ENCODE peak calls at places on chromosome 7, in four cellular contexts. X is DND-41, Y is mammary epithelial cell, C is fibroblast of lung. H is an unnamed sample.

GRCh38 chr7:96996937-96997511 is 8.3 kb upstream of the DLX6 start:
- DNase-seq in C (no peak), Y (no peak), X (no peak), H (no peak)

GRCh38 chr7:101094791-101095375 is 9.6 kb downstream of the TRIM56 start:
- DNase-seq in Y (no peak), C (peak), X (no peak), H (peak)

GRCh38 chr7:37332218-37333016 is 116.2 kb downstream of the ELMO1 start:
- DNase-seq in C (no peak), X (no peak), Y (no peak), H (no peak)

GRCh38 chr7:64890761-64891666 is 12.1 kb upstream of the ZNF273 start:
- DNase-seq in C (no peak), Y (peak), X (no peak), H (no peak)

GRCh38 chr7:79361214-79361613 is 92.3 kb downstream of the MAGI2 start:
- DNase-seq in C (no peak), Y (peak), X (no peak), H (no peak)

GRCh38 chr7:139995034-139995915 is 67.5 kb downstream of the PARP12 start:
- DNase-seq in X (no peak), C (peak), Y (no peak), H (no peak)

GRCh38 chr7:84022009-84022408 is 172.6 kb downstream of the SEMA3A start:
- DNase-seq in X (no peak), C (no peak), Y (no peak), H (no peak)

GRCh38 chr7:78959471-78959870 is 494.0 kb downstream of the MAGI2 start:
- DNase-seq in Y (no peak), C (no peak), X (no peak), H (no peak)

GRCh38 chr7:19290066-19290465 is 144.8 kb upstream of the FERD3L start:
- DNase-seq in C (no peak), Y (no peak), X (no peak), H (no peak)

GRCh38 chr7:21028186-21028989 is 241.7 kb upstream of the SP8 start:
- DNase-seq in C (peak), X (no peak), Y (peak), H (no peak)

GRCh38 chr7:16066805-16067459 is 354.4 kb downstream of the CRPPA start:
- DNase-seq in X (no peak), Y (no peak), C (peak), H (no peak)

GRCh38 chr7:81846398-81846797 is 76.6 kb upstream of the HGF start:
- DNase-seq in Y (no peak), C (peak), X (no peak), H (no peak)

GRCh38 chr7:140600341-140600740 is 40.3 kb downstream of the DENND2A start:
- DNase-seq in Y (no peak), C (no peak), X (no peak), H (no peak)

GRCh38 chr7:155979994-155980393 is 167.7 kb upstream of the SHH start:
- DNase-seq in X (no peak), C (no peak), Y (no peak), H (no peak)

GRCh38 chr7:149241695-149242094 is 2.2 kb downstream of the ZNF212 start:
- DNase-seq in C (no peak), X (no peak), Y (no peak), H (no peak)

GRCh38 chr7:19520392-19520791 is 188.4 kb downstream of the POLR1F start:
- DNase-seq in X (no peak), Y (no peak), C (no peak), H (no peak)

GRCh38 chr7:142478479-142479220 is 220.8 kb upstream of the PRSS58 start:
- DNase-seq in C (peak), Y (peak), X (peak), H (peak)

GRCh38 chr7:143901360-143901709 is 641 bp downstream of the TCAF1 start:
- DNase-seq in X (peak), C (no peak), Y (no peak), H (no peak)

GRCh38 chr7:57413529-57414398 is 36.2 kb upstream of the ZNF716 start:
- DNase-seq in X (no peak), Y (no peak), C (no peak), H (no peak)

GRCh38 chr7:133330085-133330484 is 77.2 kb downstream of the EXOC4 start:
- DNase-seq in Y (no peak), C (no peak), X (no peak), H (no peak)

GRCh38 chr7:17928055-17928454 is 12.2 kb downstream of the SNX13 start:
- DNase-seq in C (no peak), X (no peak), Y (no peak), H (no peak)

GRCh38 chr7:2619120-2619519 is 12.7 kb upstream of the TTYH3 start:
- DNase-seq in C (peak), X (no peak), Y (no peak), H (no peak)

GRCh38 chr7:52009195-52009594 is 692.6 kb upstream of the COBL start:
- DNase-seq in Y (no peak), X (no peak), C (no peak), H (no peak)

DNA sequence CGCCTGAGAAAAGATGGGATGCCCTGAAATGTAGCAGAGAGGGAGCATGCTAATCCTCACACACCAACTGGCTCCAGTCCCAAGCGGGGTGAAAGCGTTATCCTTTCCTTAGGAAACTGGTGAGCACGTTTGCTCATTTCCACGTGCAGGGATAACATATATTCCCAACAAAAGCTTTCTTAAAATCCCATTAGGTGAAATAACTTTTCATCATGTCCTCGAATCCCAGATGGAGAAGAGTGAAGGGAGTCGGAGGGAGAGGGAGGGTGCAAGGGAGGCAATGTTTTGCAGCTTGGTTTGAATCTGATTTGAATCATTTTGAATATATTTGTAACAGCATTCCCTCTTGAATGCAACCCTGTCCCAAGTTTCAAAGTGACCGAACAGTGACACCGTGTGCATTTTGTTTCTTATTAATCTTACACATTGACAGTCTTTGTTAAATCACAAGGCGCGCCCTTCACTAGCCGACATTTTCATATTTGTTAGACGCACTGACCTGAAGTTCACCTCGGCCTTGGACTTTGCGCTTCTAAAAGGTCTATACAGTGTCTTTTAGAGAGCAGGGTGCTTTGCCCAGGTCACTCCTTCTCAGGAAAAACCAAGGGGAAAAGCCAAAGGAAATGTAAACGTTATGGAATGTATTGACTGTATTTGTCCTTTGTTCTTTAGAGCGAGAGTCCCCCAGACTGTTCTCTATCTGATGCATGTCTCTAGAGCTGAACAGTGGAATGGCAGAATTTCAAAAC is 3.0 kb upstream of the HOXA4 start:
- DNase-seq in Y (peak), C (no peak), X (no peak), H (no peak)
- H3K9ac ChIP-seq in Y (peak), C (no peak), X (no peak), H (no peak)

DNA sequence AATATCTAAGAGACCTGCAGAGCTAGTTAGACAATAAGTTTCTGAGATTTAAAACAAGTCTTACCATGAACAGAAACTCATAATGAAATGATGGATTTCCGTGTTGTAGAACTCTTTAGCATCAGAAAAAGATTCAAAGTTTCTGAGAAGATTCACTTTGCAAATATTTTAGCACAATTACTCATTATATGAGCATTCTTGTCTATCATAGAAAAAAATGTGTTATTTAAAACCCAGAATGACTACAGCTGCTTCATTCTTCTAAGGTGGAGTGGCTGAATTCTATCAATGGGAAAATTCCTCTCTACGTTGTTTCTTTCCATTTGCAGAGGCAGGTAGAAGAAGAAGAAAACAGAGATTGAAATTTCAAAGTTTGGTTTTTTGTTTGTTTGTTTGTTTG is 21.0 kb upstream of the RALA start:
- DNase-seq in C (no peak), Y (no peak), X (no peak), H (no peak)
- H3K9ac ChIP-seq in C (no peak), Y (no peak), X (no peak), H (no peak)

GRCh38 chr7:6637544-6638229 is 569 bp downstream of the ZNF316 start:
- DNase-seq in Y (no peak), C (no peak), X (peak), H (peak)
- H3K9ac ChIP-seq in Y (peak), C (peak), X (peak), H (peak)

DNA sequence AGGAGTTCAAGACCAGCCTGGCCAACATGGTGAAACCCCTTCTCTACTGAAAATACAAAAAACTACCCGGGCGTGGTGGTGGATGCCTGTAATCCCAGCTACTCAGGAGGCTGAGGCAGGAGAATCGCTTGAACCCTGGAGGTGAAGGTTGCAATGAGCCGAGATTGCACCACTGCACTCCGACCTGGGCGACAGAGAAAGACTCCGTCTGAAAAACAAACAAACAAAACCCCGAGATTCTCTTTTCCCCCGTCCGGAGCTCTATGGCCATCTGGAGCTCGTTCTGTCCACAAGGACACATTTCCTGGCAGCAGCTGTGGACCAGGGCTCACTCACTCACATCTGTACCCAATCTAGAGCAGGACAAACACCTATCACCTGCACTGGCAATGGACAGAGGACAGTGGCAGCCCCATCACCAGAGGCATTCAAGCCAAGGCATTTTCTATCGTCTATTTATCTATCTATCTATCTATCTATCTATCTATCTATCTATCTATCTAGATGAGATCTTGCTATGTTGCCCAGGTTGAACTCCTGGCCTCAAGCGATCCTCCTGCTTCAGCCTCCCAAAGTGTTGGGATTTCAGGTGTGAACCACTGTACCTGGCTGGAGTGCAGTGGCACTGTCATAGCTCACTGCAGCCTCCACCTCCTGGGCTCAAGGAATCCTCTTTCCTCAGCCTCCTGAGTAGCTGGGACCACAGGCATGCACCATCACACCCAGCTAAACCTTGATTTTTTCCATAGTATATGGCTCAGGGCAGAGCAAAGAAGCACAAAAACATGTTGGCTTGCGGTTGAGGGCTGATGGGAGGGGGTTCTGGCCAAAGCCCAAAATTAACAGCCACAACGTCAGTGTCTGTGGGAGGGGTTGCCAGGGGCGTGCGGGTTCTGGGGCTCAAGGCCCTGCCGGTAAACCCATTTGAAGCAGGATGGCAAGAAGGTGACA is 167.2 kb upstream of the TNRC18 start:
- DNase-seq in Y (no peak), X (no peak), C (peak), H (no peak)
- H3K9ac ChIP-seq in Y (no peak), X (no peak), C (no peak), H (no peak)

GRCh38 chr7:40436761-40437160 is 302.0 kb downstream of the SUGCT start:
- DNase-seq in Y (no peak), C (no peak), X (no peak), H (no peak)
- H3K9ac ChIP-seq in Y (no peak), C (no peak), X (no peak), H (no peak)